ENCODE peak calls at places on chromosomes 7 and 10, in four cellular contexts. One of them, this sample, is unnamed. For H3K4me1, the result is how much of the 10 kb centered on the place peaks cover.

GRCh38 chr7:111098011-111098925 is 7.3 kb downstream of the LRRN3 start:
- DNase-seq in lower lobe of right lung: no peak
- DNase-seq in mucosa of descending colon: peak
- DNase-seq in testis: peak
- DNase-seq in this sample: peak

GRCh38 chr7:32611201-32611691 is 116.0 kb downstream of the AVL9 start:
- DNase-seq in lower lobe of right lung: no peak
- DNase-seq in mucosa of descending colon: no peak
- DNase-seq in testis: no peak
- DNase-seq in this sample: no peak

GRCh38 chr10:78384021-78384420 is 350.4 kb downstream of the RPS24 start:
- DNase-seq in lower lobe of right lung: no peak
- DNase-seq in mucosa of descending colon: no peak
- DNase-seq in testis: no peak
- DNase-seq in this sample: no peak

GRCh38 chr10:59057350-59057749 is 119.1 kb upstream of the PHYHIPL start:
- DNase-seq in lower lobe of right lung: no peak
- DNase-seq in mucosa of descending colon: no peak
- DNase-seq in testis: no peak
- DNase-seq in this sample: no peak

GRCh38 chr10:110834622-110835219 is 37.0 kb upstream of the PDCD4 start:
- DNase-seq in lower lobe of right lung: no peak
- DNase-seq in mucosa of descending colon: peak
- DNase-seq in testis: peak
- DNase-seq in this sample: no peak

GRCh38 chr10:48470893-48471805 is 133.7 kb downstream of the ARHGAP22 start:
- DNase-seq in lower lobe of right lung: no peak
- DNase-seq in mucosa of descending colon: no peak
- DNase-seq in testis: no peak
- DNase-seq in this sample: peak

GRCh38 chr7:81767883-81768282 is 2.0 kb downstream of the HGF start:
- DNase-seq in lower lobe of right lung: no peak
- DNase-seq in mucosa of descending colon: no peak
- DNase-seq in testis: peak
- DNase-seq in this sample: peak

GRCh38 chr7:141433698-141434097 is 117.5 kb upstream of the AGK start:
- DNase-seq in lower lobe of right lung: no peak
- DNase-seq in mucosa of descending colon: no peak
- DNase-seq in testis: peak
- DNase-seq in this sample: no peak

GRCh38 chr7:157508477-157508881 is 171.7 kb downstream of the DNAJB6 start:
- DNase-seq in lower lobe of right lung: no peak
- DNase-seq in mucosa of descending colon: no peak
- DNase-seq in testis: peak
- DNase-seq in this sample: peak

GRCh38 chr10:16789266-16789665 is 28.0 kb downstream of the RSU1 start:
- DNase-seq in lower lobe of right lung: no peak
- DNase-seq in mucosa of descending colon: no peak
- DNase-seq in testis: no peak
- DNase-seq in this sample: no peak

GRCh38 chr10:49396666-49396999 is 744 bp upstream of the DRGX start:
- DNase-seq in lower lobe of right lung: no peak
- DNase-seq in mucosa of descending colon: no peak
- DNase-seq in testis: peak
- DNase-seq in this sample: no peak

GRCh38 chr7:122304604-122304975 is at the start of gene FEZF1:
- DNase-seq in lower lobe of right lung: peak
- DNase-seq in mucosa of descending colon: peak
- DNase-seq in testis: no peak
- DNase-seq in this sample: no peak

GRCh38 chr10:12419279-12419847 is 70.0 kb downstream of the CAMK1D start:
- DNase-seq in lower lobe of right lung: no peak
- DNase-seq in mucosa of descending colon: no peak
- DNase-seq in testis: no peak
- DNase-seq in this sample: peak

GRCh38 chr7:27098493-27099223 is 2.9 kb upstream of the HOXA1 start:
- DNase-seq in lower lobe of right lung: no peak
- DNase-seq in mucosa of descending colon: peak
- DNase-seq in testis: no peak
- DNase-seq in this sample: peak

GRCh38 chr10:59578013-59578412 is 131.6 kb downstream of the SLC16A9 start:
- DNase-seq in lower lobe of right lung: no peak
- DNase-seq in mucosa of descending colon: no peak
- DNase-seq in testis: no peak
- DNase-seq in this sample: no peak

GRCh38 chr7:68706291-68706690 is 892.0 kb upstream of the AUTS2 start:
- DNase-seq in lower lobe of right lung: no peak
- DNase-seq in mucosa of descending colon: no peak
- DNase-seq in testis: no peak
- DNase-seq in this sample: no peak

GRCh38 chr7:46810986-46811385 is 770.9 kb downstream of the TNS3 start:
- DNase-seq in lower lobe of right lung: no peak
- DNase-seq in mucosa of descending colon: no peak
- DNase-seq in testis: no peak
- DNase-seq in this sample: no peak

GRCh38 chr10:114436941-114437340 is 32.6 kb upstream of the AFAP1L2 start:
- DNase-seq in lower lobe of right lung: no peak
- DNase-seq in mucosa of descending colon: no peak
- DNase-seq in testis: no peak
- DNase-seq in this sample: no peak

GRCh38 chr10:69749180-69750010 is 52.3 kb upstream of the COL13A1 start:
- DNase-seq in lower lobe of right lung: no peak
- DNase-seq in mucosa of descending colon: no peak
- DNase-seq in testis: no peak
- DNase-seq in this sample: no peak

GRCh38 chr10:128274938-128275337 is 148.7 kb upstream of the MKI67 start:
- DNase-seq in lower lobe of right lung: no peak
- DNase-seq in mucosa of descending colon: peak
- DNase-seq in testis: no peak
- DNase-seq in this sample: peak

GRCh38 chr10:48306870-48307531 is 524 bp downstream of the MAPK8 start:
- DNase-seq in lower lobe of right lung: peak
- DNase-seq in mucosa of descending colon: peak
- DNase-seq in testis: peak
- DNase-seq in this sample: peak

GRCh38 chr7:114942443-114943175 is 20.7 kb downstream of the MDFIC start:
- DNase-seq in lower lobe of right lung: no peak
- DNase-seq in mucosa of descending colon: no peak
- DNase-seq in testis: no peak
- DNase-seq in this sample: no peak

GRCh38 chr10:69086131-69086530 is 1.8 kb upstream of the SRGN start:
- DNase-seq in lower lobe of right lung: no peak
- DNase-seq in mucosa of descending colon: no peak
- DNase-seq in testis: no peak
- DNase-seq in this sample: no peak

GRCh38 chr10:12559578-12560178 is 210.3 kb downstream of the CAMK1D start:
- DNase-seq in lower lobe of right lung: no peak
- DNase-seq in mucosa of descending colon: no peak
- DNase-seq in testis: no peak
- DNase-seq in this sample: no peak

GRCh38 chr10:86316274-86316835 is 50.2 kb downstream of the GRID1 start:
- DNase-seq in lower lobe of right lung: no peak
- DNase-seq in mucosa of descending colon: no peak
- DNase-seq in testis: no peak
- DNase-seq in this sample: no peak

GRCh38 chr10:122487231-122487765 is 25.9 kb downstream of the HTRA1 start:
- DNase-seq in lower lobe of right lung: no peak
- DNase-seq in mucosa of descending colon: peak
- DNase-seq in testis: no peak
- DNase-seq in this sample: no peak

GRCh38 chr10:97687785-97688781 is 1.0 kb upstream of the AVPI1 start:
- DNase-seq in lower lobe of right lung: no peak
- DNase-seq in mucosa of descending colon: no peak
- DNase-seq in testis: peak
- DNase-seq in this sample: no peak

GRCh38 chr7:148954766-148955165 is 70.7 kb upstream of the EZH2 start:
- DNase-seq in lower lobe of right lung: peak
- DNase-seq in mucosa of descending colon: no peak
- DNase-seq in testis: no peak
- DNase-seq in this sample: no peak

GRCh38 chr10:132269286-132270230 is 38.2 kb downstream of the STK32C start:
- DNase-seq in lower lobe of right lung: peak
- DNase-seq in mucosa of descending colon: no peak
- DNase-seq in testis: no peak
- DNase-seq in this sample: peak

GRCh38 chr7:50389961-50390360 is 60.2 kb downstream of the FIGNL1 start:
- DNase-seq in lower lobe of right lung: no peak
- DNase-seq in mucosa of descending colon: no peak
- DNase-seq in testis: no peak
- DNase-seq in this sample: no peak

GRCh38 chr7:48365010-48365409 is 193.8 kb downstream of the ABCA13 start:
- DNase-seq in lower lobe of right lung: no peak
- DNase-seq in mucosa of descending colon: no peak
- DNase-seq in testis: no peak
- DNase-seq in this sample: no peak

GRCh38 chr7:94382746-94383145 is 11.9 kb upstream of the COL1A2 start:
- DNase-seq in lower lobe of right lung: no peak
- DNase-seq in mucosa of descending colon: no peak
- DNase-seq in testis: no peak
- DNase-seq in this sample: no peak

GRCh38 chr7:36765605-36766004 is 41.3 kb upstream of the AOAH start:
- DNase-seq in lower lobe of right lung: peak
- DNase-seq in mucosa of descending colon: no peak
- DNase-seq in testis: peak
- DNase-seq in this sample: no peak

GRCh38 chr7:103129702-103130557 is 19.0 kb downstream of the NAPEPLD start:
- DNase-seq in lower lobe of right lung: no peak
- DNase-seq in mucosa of descending colon: no peak
- DNase-seq in testis: peak
- DNase-seq in this sample: no peak

GRCh38 chr10:70130878-70131559 is 1.6 kb downstream of the AIFM2 start:
- DNase-seq in lower lobe of right lung: no peak
- DNase-seq in mucosa of descending colon: no peak
- DNase-seq in testis: no peak
- DNase-seq in this sample: peak

GRCh38 chr7:3909128-3909527 is 608.1 kb downstream of the SDK1 start:
- DNase-seq in lower lobe of right lung: no peak
- DNase-seq in mucosa of descending colon: no peak
- DNase-seq in testis: no peak
- DNase-seq in this sample: no peak

GRCh38 chr7:112462236-112462635 is 12.0 kb downstream of the IFRD1 start:
- DNase-seq in lower lobe of right lung: no peak
- DNase-seq in mucosa of descending colon: peak
- DNase-seq in testis: no peak
- DNase-seq in this sample: no peak

GRCh38 chr7:112470194-112470593 is 10.6 kb upstream of the LSMEM1 start:
- DNase-seq in lower lobe of right lung: no peak
- DNase-seq in mucosa of descending colon: no peak
- DNase-seq in testis: no peak
- DNase-seq in this sample: no peak

GRCh38 chr7:112467867-112468266 is 12.9 kb upstream of the LSMEM1 start:
- DNase-seq in lower lobe of right lung: no peak
- DNase-seq in mucosa of descending colon: no peak
- DNase-seq in testis: no peak
- DNase-seq in this sample: no peak
- H3K4me1 ChIP-seq in lower lobe of right lung: under half
- H3K4me1 ChIP-seq in mucosa of descending colon: under half
- H3K4me1 ChIP-seq in testis: under half
- H3K4me1 ChIP-seq in this sample: half or more

DNA sequence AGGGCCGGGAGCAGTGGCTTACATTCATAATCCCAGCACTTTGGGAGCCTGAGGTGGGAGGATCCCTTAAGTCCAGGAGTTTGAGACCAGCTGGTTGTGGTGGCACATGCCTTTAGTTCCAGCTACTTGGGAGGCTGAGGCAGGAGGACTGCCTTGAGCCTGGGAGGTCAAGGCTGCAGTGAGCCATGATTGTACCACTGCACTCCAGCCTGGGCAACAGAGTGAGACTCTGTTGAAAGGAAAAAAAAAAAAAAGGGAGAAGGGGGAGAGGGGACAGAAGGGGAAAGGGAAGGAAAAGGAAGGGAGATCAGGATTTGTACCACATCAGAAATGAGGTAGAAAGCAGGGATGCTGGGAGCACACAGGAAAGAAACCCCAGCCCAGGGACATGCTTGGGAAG is 38.7 kb upstream of the SVOPL start:
- DNase-seq in lower lobe of right lung: no peak
- DNase-seq in mucosa of descending colon: no peak
- DNase-seq in testis: no peak
- DNase-seq in this sample: no peak
- TF ChIP-seq CTCF in lower lobe of right lung: no peak
- TF ChIP-seq CTCF in mucosa of descending colon: no peak
- TF ChIP-seq CTCF in testis: no peak
- TF ChIP-seq CTCF in this sample: no peak

GRCh38 chr7:24619978-24620377 is 46.7 kb downstream of the PALS2 start:
- DNase-seq in lower lobe of right lung: no peak
- DNase-seq in mucosa of descending colon: no peak
- DNase-seq in testis: no peak
- DNase-seq in this sample: no peak
- H3K4me3 ChIP-seq in lower lobe of right lung: no peak
- H3K4me3 ChIP-seq in mucosa of descending colon: no peak
- H3K4me3 ChIP-seq in testis: no peak
- H3K4me3 ChIP-seq in this sample: no peak

GRCh38 chr10:123561145-123561448 is 105.1 kb upstream of the GPR26 start:
- DNase-seq in lower lobe of right lung: no peak
- DNase-seq in mucosa of descending colon: no peak
- DNase-seq in testis: no peak
- DNase-seq in this sample: no peak
- H3K4me1 ChIP-seq in lower lobe of right lung: under half
- H3K4me1 ChIP-seq in mucosa of descending colon: under half
- H3K4me1 ChIP-seq in testis: under half
- H3K4me1 ChIP-seq in this sample: under half

GRCh38 chr10:88507380-88507779 is 75.7 kb downstream of the RNLS start:
- DNase-seq in lower lobe of right lung: no peak
- DNase-seq in mucosa of descending colon: no peak
- DNase-seq in testis: no peak
- DNase-seq in this sample: no peak
- TF ChIP-seq CTCF in lower lobe of right lung: no peak
- TF ChIP-seq CTCF in mucosa of descending colon: no peak
- TF ChIP-seq CTCF in testis: no peak
- TF ChIP-seq CTCF in this sample: no peak

GRCh38 chr7:8015746-8016120 is 47.1 kb downstream of the GLCCI1 start:
- DNase-seq in lower lobe of right lung: no peak
- DNase-seq in mucosa of descending colon: no peak
- DNase-seq in testis: no peak
- DNase-seq in this sample: no peak
- H3K4me3 ChIP-seq in lower lobe of right lung: no peak
- H3K4me3 ChIP-seq in mucosa of descending colon: no peak
- H3K4me3 ChIP-seq in testis: no peak
- H3K4me3 ChIP-seq in this sample: no peak

This sample was measured in psoas muscle.